ENCODE peak calls at places on chromosomes 4 and X, in six cellular contexts. D, J, P, X, Y and C are unnamed samples.
A peak's percentile ranks its signal among the peaks of the same experiment; 100 is the strongest.

GRCh38 chr4:168852933-168853713 is 156.9 kb downstream of the CBR4 start:
- DNase-seq in D (no peak), J (no peak), P (no peak), X (no peak), Y (no peak), C (no peak)

GRCh38 chr4:166091914-166092510 is 219.0 kb downstream of the TLL1 start:
- DNase-seq in D (peak; percentile 29), J (no peak), P (peak; percentile 17), X (no peak), Y (peak; percentile 3), C (peak; percentile 1)

GRCh38 chr4:39883645-39884044 is 94.1 kb downstream of the PDS5A start:
- DNase-seq in D (peak; percentile 25), J (no peak), P (peak; percentile 2), X (no peak), Y (no peak), C (no peak)

GRCh38 chr4:16804581-16804980 is 93.9 kb downstream of the LDB2 start:
- DNase-seq in D (no peak), J (no peak), P (no peak), X (no peak), Y (no peak), C (no peak)

GRCh38 chrX:139739138-139739537 is 31.2 kb upstream of the MCF2 start:
- DNase-seq in D (peak; percentile 49), J (no peak), P (peak; percentile 80), X (no peak), Y (no peak), C (peak; percentile 8)

GRCh38 chr4:37531156-37531555 is 155.0 kb downstream of the RELL1 start:
- DNase-seq in D (no peak), J (no peak), P (no peak), X (no peak), Y (no peak), C (no peak)

GRCh38 chrX:53882331-53882730 is 161.9 kb downstream of the PHF8 start:
- DNase-seq in D (peak; percentile 76), J (peak; percentile 54), P (no peak), X (no peak), Y (no peak), C (peak; percentile 23)

GRCh38 chr4:159368320-159368719 is 265.4 kb downstream of the RAPGEF2 start:
- DNase-seq in D (no peak), J (no peak), P (peak; percentile 53), X (no peak), Y (no peak), C (no peak)

GRCh38 chr4:6198278-6198677 is 2.1 kb downstream of the JAKMIP1 start:
- DNase-seq in D (no peak), J (no peak), P (no peak), X (peak; percentile 40), Y (no peak), C (no peak)

GRCh38 chr4:3219761-3220481 is 29.0 kb upstream of the MSANTD1 start:
- DNase-seq in D (no peak), J (no peak), P (no peak), X (no peak), Y (no peak), C (no peak)

GRCh38 chrX:15310117-15310516 is 5.3 kb downstream of the ASB11 start:
- DNase-seq in D (peak; percentile 6), J (no peak), P (no peak), X (no peak), Y (no peak), C (no peak)

GRCh38 chrX:2614911-2615310 is 76.2 kb upstream of the CD99 start:
- DNase-seq in D (peak; percentile 83), J (no peak), P (peak; percentile 43), X (no peak), Y (no peak), C (peak; percentile 73)

GRCh38 chrX:152949114-152949513 is 44.8 kb downstream of the PNMA5 start:
- DNase-seq in D (no peak), J (no peak), P (no peak), X (peak; percentile 29), Y (no peak), C (no peak)

GRCh38 chrX:112643721-112644120 is 36.0 kb downstream of the LHFPL1 start:
- DNase-seq in D (no peak), J (no peak), P (no peak), X (no peak), Y (no peak), C (no peak)

GRCh38 chrX:150361777-150362351 is 1.3 kb upstream of the MAMLD1 start:
- DNase-seq in D (peak; percentile 29), J (no peak), P (peak; percentile 24), X (peak; percentile 74), Y (no peak), C (no peak)

GRCh38 chr4:24770111-24770584 is 25.2 kb upstream of the SOD3 start:
- DNase-seq in D (peak; percentile 97), J (no peak), P (peak; percentile 94), X (no peak), Y (peak; percentile 40), C (peak; percentile 88)

GRCh38 chr4:158129649-158130048 is 43.2 kb downstream of the GASK1B start:
- DNase-seq in D (no peak), J (no peak), P (peak; percentile 61), X (no peak), Y (no peak), C (no peak)

GRCh38 chr4:39464886-39465501 is 6.1 kb downstream of the LIAS start:
- DNase-seq in D (peak; percentile 92), J (no peak), P (peak; percentile 65), X (no peak), Y (peak; percentile 36), C (no peak)

GRCh38 chr4:132818091-132818490 is 331.0 kb upstream of the PCDH10 start:
- DNase-seq in D (no peak), J (peak; percentile 34), P (no peak), X (no peak), Y (no peak), C (no peak)

GRCh38 chr4:177386416-177386815 is 55.8 kb downstream of the AGA start:
- DNase-seq in D (no peak), J (no peak), P (no peak), X (no peak), Y (no peak), C (no peak)

GRCh38 chr4:38180456-38180855 is 220.3 kb downstream of the PTTG2 start:
- DNase-seq in D (peak; percentile 47), J (no peak), P (peak; percentile 74), X (no peak), Y (no peak), C (no peak)

GRCh38 chr4:48462363-48462762 is 20.8 kb upstream of the SLC10A4 start:
- DNase-seq in D (no peak), J (no peak), P (no peak), X (no peak), Y (no peak), C (no peak)

GRCh38 chr4:178339769-178340168 is 897.5 kb upstream of the AGA start:
- DNase-seq in D (no peak), J (no peak), P (no peak), X (no peak), Y (no peak), C (no peak)

GRCh38 chr4:100881283-100881682 is 363.5 kb upstream of the EMCN start:
- DNase-seq in D (no peak), J (no peak), P (no peak), X (no peak), Y (no peak), C (no peak)

GRCh38 chrX:77595848-77596247 is 148.7 kb downstream of the FGF16 start:
- DNase-seq in D (peak; percentile 13), J (no peak), P (no peak), X (no peak), Y (no peak), C (no peak)

GRCh38 chr4:98519268-98519993 is 139.0 kb downstream of the TSPAN5 start:
- DNase-seq in D (peak; percentile 76), J (no peak), P (no peak), X (no peak), Y (no peak), C (no peak)

GRCh38 chr4:178037459-178038214 is 595.4 kb upstream of the AGA start:
- DNase-seq in D (no peak), J (no peak), P (no peak), X (no peak), Y (no peak), C (no peak)

GRCh38 chr4:74536557-74536956 is 91.6 kb downstream of the AREG start:
- DNase-seq in D (no peak), J (no peak), P (no peak), X (no peak), Y (no peak), C (no peak)
- TF ChIP-seq CTCF in D (peak; percentile 26), J (no peak), P (peak; percentile 19), X (no peak), Y (no peak), C (peak; percentile 40)

GRCh38 chr4:44632733-44633132 is 18.7 kb downstream of the YIPF7 start:
- DNase-seq in D (no peak), J (no peak), P (no peak), X (no peak), Y (no peak), C (no peak)

GRCh38 chr4:44629280-44629866 is 22.1 kb downstream of the YIPF7 start:
- DNase-seq in D (peak; percentile 43), J (peak; percentile 38), P (peak; percentile 49), X (no peak), Y (peak; percentile 54), C (peak; percentile 5)

GRCh38 chr4:44632089-44632488 is 19.3 kb downstream of the YIPF7 start:
- DNase-seq in D (no peak), J (no peak), P (no peak), X (no peak), Y (no peak), C (no peak)
- TF ChIP-seq CTCF in D (peak; percentile 20), J (no peak), P (peak; percentile 32), X (no peak), Y (no peak), C (no peak)

GRCh38 chr4:96347582-96347981 is 507.7 kb downstream of the PDHA2 start:
- DNase-seq in D (no peak), J (no peak), P (peak; percentile 62), X (no peak), Y (no peak), C (no peak)

GRCh38 chr4:96356591-96357360 is 516.9 kb downstream of the PDHA2 start:
- DNase-seq in D (no peak), J (no peak), P (no peak), X (no peak), Y (no peak), C (no peak)

GRCh38 chr4:96354036-96354712 is 514.3 kb downstream of the PDHA2 start:
- DNase-seq in D (no peak), J (no peak), P (no peak), X (no peak), Y (no peak), C (no peak)

GRCh38 chr4:96355414-96355813 is 515.5 kb downstream of the PDHA2 start:
- DNase-seq in D (no peak), J (no peak), P (no peak), X (no peak), Y (no peak), C (no peak)

DNA sequence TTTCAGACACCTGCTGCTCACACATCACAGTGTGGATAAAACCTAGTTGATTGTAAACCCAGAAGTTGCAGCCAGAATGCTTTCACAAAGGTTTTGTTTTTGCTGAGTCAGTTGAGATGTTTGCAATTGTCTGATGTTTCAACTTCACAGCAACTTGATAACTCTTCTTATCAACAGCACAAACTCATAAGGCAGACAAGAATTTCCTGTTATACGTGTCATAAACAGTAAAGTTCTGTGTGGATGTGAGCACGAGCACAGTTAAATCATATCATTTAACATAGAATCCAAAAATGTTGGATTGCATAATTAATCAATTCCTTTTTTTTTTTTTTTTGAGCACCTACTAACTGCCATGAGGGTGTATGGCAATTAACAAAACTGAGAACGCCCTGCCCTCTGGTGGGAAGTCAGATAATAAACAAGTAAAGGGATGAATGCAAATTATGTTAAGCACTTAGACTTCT is 512.2 kb downstream of the PDHA2 start:
- DNase-seq in D (no peak), J (no peak), P (peak; percentile 14), X (no peak), Y (no peak), C (no peak)
- TF ChIP-seq CTCF in D (no peak), J (peak; percentile 35), P (peak; percentile 14), X (no peak), Y (peak; percentile 26), C (no peak)

GRCh38 chr4:151530783-151531182 is 121.8 kb downstream of the FHIP1A start:
- DNase-seq in D (no peak), J (no peak), P (no peak), X (no peak), Y (no peak), C (no peak)
- TF ChIP-seq CTCF in D (peak; percentile 4), J (peak; percentile 2), P (peak; percentile 36), X (no peak), Y (peak; percentile 26), C (peak; percentile 34)